ENCODE peak calls at places on chromosome 9, in ten cellular contexts. One of them, this sample, is unnamed.

GRCh38 chr9:114991861-114992260 is 61.5 kb upstream of the TNFSF8 start:
- DNase-seq in thoracic aorta: no peak
- DNase-seq in mesenchymal stem cell: no peak
- DNase-seq in right cardiac atrium: no peak
- DNase-seq in left ventricle myocardium inferior: no peak
- DNase-seq in fibroblast of lung: no peak
- DNase-seq in aorta: no peak
- DNase-seq in lower lobe of right lung: no peak
- DNase-seq in GM23338: no peak
- DNase-seq in HepG2: no peak
- DNase-seq in this sample: no peak

GRCh38 chr9:110050925-110051355 is 157.0 kb downstream of the C9orf152 start:
- DNase-seq in thoracic aorta: no peak
- DNase-seq in GM23338: no peak
- DNase-seq in right cardiac atrium: peak; percentile 33
- DNase-seq in mesenchymal stem cell: peak; percentile 97
- DNase-seq in HepG2: no peak
- DNase-seq in lower lobe of right lung: no peak
- DNase-seq in fibroblast of lung: peak; percentile 96
- DNase-seq in aorta: no peak
- DNase-seq in left ventricle myocardium inferior: no peak
- DNase-seq in this sample: peak; percentile 96

GRCh38 chr9:20125721-20126120 is 336.9 kb upstream of the SLC24A2 start:
- DNase-seq in aorta: no peak
- DNase-seq in GM23338: no peak
- DNase-seq in fibroblast of lung: no peak
- DNase-seq in left ventricle myocardium inferior: no peak
- DNase-seq in right cardiac atrium: no peak
- DNase-seq in lower lobe of right lung: no peak
- DNase-seq in HepG2: no peak
- DNase-seq in mesenchymal stem cell: no peak
- DNase-seq in thoracic aorta: no peak
- DNase-seq in this sample: no peak

GRCh38 chr9:36470891-36471290 is 70.8 kb upstream of the RNF38 start:
- DNase-seq in right cardiac atrium: peak; percentile 53
- DNase-seq in lower lobe of right lung: peak; percentile 73
- DNase-seq in thoracic aorta: no peak
- DNase-seq in left ventricle myocardium inferior: peak; percentile 68
- DNase-seq in HepG2: no peak
- DNase-seq in GM23338: no peak
- DNase-seq in aorta: no peak
- DNase-seq in fibroblast of lung: peak; percentile 49
- DNase-seq in mesenchymal stem cell: peak; percentile 78
- DNase-seq in this sample: peak; percentile 91

GRCh38 chr9:36191290-36191645 is 547 bp downstream of the CLTA start:
- DNase-seq in fibroblast of lung: no peak
- DNase-seq in left ventricle myocardium inferior: peak; percentile 41
- DNase-seq in aorta: no peak
- DNase-seq in thoracic aorta: no peak
- DNase-seq in HepG2: no peak
- DNase-seq in GM23338: peak; percentile 54
- DNase-seq in mesenchymal stem cell: peak; percentile 45
- DNase-seq in right cardiac atrium: no peak
- DNase-seq in lower lobe of right lung: peak; percentile 61
- DNase-seq in this sample: peak; percentile 73

GRCh38 chr9:93670208-93671029 is 94.0 kb downstream of the PHF2 start:
- DNase-seq in HepG2: no peak
- DNase-seq in fibroblast of lung: peak; percentile 25
- DNase-seq in mesenchymal stem cell: peak; percentile 46
- DNase-seq in thoracic aorta: no peak
- DNase-seq in lower lobe of right lung: no peak
- DNase-seq in left ventricle myocardium inferior: peak; percentile 7
- DNase-seq in GM23338: no peak
- DNase-seq in aorta: peak; percentile 73
- DNase-seq in right cardiac atrium: peak; percentile 20
- DNase-seq in this sample: peak; percentile 79

GRCh38 chr9:108779506-108779905 is 76.3 kb downstream of the ACTL7B start:
- DNase-seq in lower lobe of right lung: no peak
- DNase-seq in left ventricle myocardium inferior: no peak
- DNase-seq in thoracic aorta: no peak
- DNase-seq in HepG2: no peak
- DNase-seq in mesenchymal stem cell: no peak
- DNase-seq in fibroblast of lung: no peak
- DNase-seq in GM23338: no peak
- DNase-seq in aorta: no peak
- DNase-seq in right cardiac atrium: no peak
- DNase-seq in this sample: no peak

GRCh38 chr9:113677057-113677456 is 199.1 kb upstream of the ZNF618 start:
- DNase-seq in right cardiac atrium: no peak
- DNase-seq in aorta: no peak
- DNase-seq in fibroblast of lung: no peak
- DNase-seq in GM23338: no peak
- DNase-seq in mesenchymal stem cell: peak; percentile 34
- DNase-seq in HepG2: no peak
- DNase-seq in thoracic aorta: no peak
- DNase-seq in left ventricle myocardium inferior: no peak
- DNase-seq in lower lobe of right lung: no peak
- DNase-seq in this sample: peak; percentile 36

GRCh38 chr9:123710299-123710698 is 219.6 kb downstream of the DENND1A start:
- DNase-seq in left ventricle myocardium inferior: no peak
- DNase-seq in GM23338: no peak
- DNase-seq in thoracic aorta: no peak
- DNase-seq in right cardiac atrium: no peak
- DNase-seq in mesenchymal stem cell: peak; percentile 82
- DNase-seq in lower lobe of right lung: no peak
- DNase-seq in fibroblast of lung: peak; percentile 95
- DNase-seq in aorta: no peak
- DNase-seq in HepG2: no peak
- DNase-seq in this sample: peak; percentile 74

GRCh38 chr9:16048129-16048528 is 495.3 kb downstream of the CCDC171 start:
- DNase-seq in lower lobe of right lung: no peak
- DNase-seq in GM23338: no peak
- DNase-seq in HepG2: no peak
- DNase-seq in aorta: no peak
- DNase-seq in left ventricle myocardium inferior: no peak
- DNase-seq in mesenchymal stem cell: no peak
- DNase-seq in thoracic aorta: no peak
- DNase-seq in fibroblast of lung: no peak
- DNase-seq in right cardiac atrium: no peak
- DNase-seq in this sample: no peak

GRCh38 chr9:133403766-133404439 is 13.9 kb downstream of the REXO4 start:
- DNase-seq in right cardiac atrium: no peak
- DNase-seq in HepG2: peak; percentile 52
- DNase-seq in fibroblast of lung: no peak
- DNase-seq in GM23338: peak; percentile 82
- DNase-seq in mesenchymal stem cell: peak; percentile 7
- DNase-seq in left ventricle myocardium inferior: no peak
- DNase-seq in thoracic aorta: no peak
- DNase-seq in lower lobe of right lung: peak; percentile 72
- DNase-seq in aorta: no peak
- DNase-seq in this sample: peak; percentile 33

GRCh38 chr9:121860744-121861143 is 209.3 kb downstream of the DAB2IP start:
- DNase-seq in aorta: peak; percentile 85
- DNase-seq in right cardiac atrium: peak; percentile 64
- DNase-seq in HepG2: no peak
- DNase-seq in lower lobe of right lung: no peak
- DNase-seq in GM23338: no peak
- DNase-seq in mesenchymal stem cell: peak; percentile 91
- DNase-seq in thoracic aorta: no peak
- DNase-seq in left ventricle myocardium inferior: peak; percentile 55
- DNase-seq in fibroblast of lung: peak; percentile 90
- DNase-seq in this sample: peak; percentile 66

GRCh38 chr9:86515221-86515620 is 161.0 kb upstream of the TUT7 start:
- DNase-seq in left ventricle myocardium inferior: no peak
- DNase-seq in aorta: no peak
- DNase-seq in fibroblast of lung: no peak
- DNase-seq in GM23338: no peak
- DNase-seq in mesenchymal stem cell: no peak
- DNase-seq in right cardiac atrium: no peak
- DNase-seq in thoracic aorta: no peak
- DNase-seq in lower lobe of right lung: no peak
- DNase-seq in HepG2: no peak
- DNase-seq in this sample: no peak

GRCh38 chr9:86519216-86519615 is 165.0 kb upstream of the TUT7 start:
- DNase-seq in right cardiac atrium: no peak
- DNase-seq in left ventricle myocardium inferior: no peak
- DNase-seq in HepG2: no peak
- DNase-seq in mesenchymal stem cell: no peak
- DNase-seq in fibroblast of lung: no peak
- DNase-seq in thoracic aorta: no peak
- DNase-seq in aorta: no peak
- DNase-seq in GM23338: no peak
- DNase-seq in lower lobe of right lung: no peak
- DNase-seq in this sample: peak; percentile 21

GRCh38 chr9:86513429-86513828 is 159.2 kb upstream of the TUT7 start:
- DNase-seq in right cardiac atrium: no peak
- DNase-seq in HepG2: no peak
- DNase-seq in fibroblast of lung: no peak
- DNase-seq in lower lobe of right lung: no peak
- DNase-seq in mesenchymal stem cell: no peak
- DNase-seq in left ventricle myocardium inferior: no peak
- DNase-seq in aorta: no peak
- DNase-seq in GM23338: no peak
- DNase-seq in thoracic aorta: no peak
- DNase-seq in this sample: no peak

GRCh38 chr9:86517475-86517874 is 163.3 kb upstream of the TUT7 start:
- DNase-seq in GM23338: no peak
- DNase-seq in HepG2: no peak
- DNase-seq in mesenchymal stem cell: no peak
- DNase-seq in lower lobe of right lung: no peak
- DNase-seq in right cardiac atrium: no peak
- DNase-seq in thoracic aorta: no peak
- DNase-seq in left ventricle myocardium inferior: no peak
- DNase-seq in aorta: no peak
- DNase-seq in fibroblast of lung: no peak
- DNase-seq in this sample: no peak

DNA sequence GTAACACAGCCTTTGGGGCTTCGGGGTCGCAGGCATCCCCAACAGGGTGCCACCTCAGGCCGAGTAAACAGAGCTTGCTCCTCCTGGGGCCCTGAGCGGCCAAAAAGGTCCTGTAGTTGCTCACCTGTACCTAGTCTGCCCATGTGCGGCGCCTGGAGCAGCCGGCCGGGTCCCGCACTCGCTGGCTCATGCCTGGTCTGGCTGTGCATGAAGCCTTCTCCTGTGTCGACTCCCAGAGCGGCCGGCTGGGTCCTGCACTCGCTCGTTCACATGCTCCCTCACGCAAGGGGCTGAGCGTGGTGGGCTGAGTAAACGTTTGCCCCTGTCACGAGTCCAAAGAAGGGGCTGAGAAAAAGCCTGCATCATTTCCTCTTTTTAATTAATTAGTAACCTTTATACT is 162.4 kb upstream of the TUT7 start:
- DNase-seq in fibroblast of lung: no peak
- DNase-seq in left ventricle myocardium inferior: no peak
- DNase-seq in mesenchymal stem cell: no peak
- DNase-seq in thoracic aorta: no peak
- DNase-seq in GM23338: no peak
- DNase-seq in right cardiac atrium: no peak
- DNase-seq in HepG2: no peak
- DNase-seq in lower lobe of right lung: no peak
- DNase-seq in aorta: no peak
- DNase-seq in this sample: no peak
- H3K27ac ChIP-seq in fibroblast of lung: no peak overlapping the region
- H3K27ac ChIP-seq in left ventricle myocardium inferior: no peak overlapping the region
- H3K27ac ChIP-seq in mesenchymal stem cell: no peak overlapping the region
- H3K27ac ChIP-seq in thoracic aorta: no peak overlapping the region
- H3K27ac ChIP-seq in GM23338: no peak overlapping the region
- H3K27ac ChIP-seq in right cardiac atrium: no peak overlapping the region
- H3K27ac ChIP-seq in HepG2: no peak overlapping the region
- H3K27ac ChIP-seq in lower lobe of right lung: no peak overlapping the region
- H3K27ac ChIP-seq in aorta: no peak overlapping the region
- H3K27ac ChIP-seq in this sample: no peak overlapping the region

DNA sequence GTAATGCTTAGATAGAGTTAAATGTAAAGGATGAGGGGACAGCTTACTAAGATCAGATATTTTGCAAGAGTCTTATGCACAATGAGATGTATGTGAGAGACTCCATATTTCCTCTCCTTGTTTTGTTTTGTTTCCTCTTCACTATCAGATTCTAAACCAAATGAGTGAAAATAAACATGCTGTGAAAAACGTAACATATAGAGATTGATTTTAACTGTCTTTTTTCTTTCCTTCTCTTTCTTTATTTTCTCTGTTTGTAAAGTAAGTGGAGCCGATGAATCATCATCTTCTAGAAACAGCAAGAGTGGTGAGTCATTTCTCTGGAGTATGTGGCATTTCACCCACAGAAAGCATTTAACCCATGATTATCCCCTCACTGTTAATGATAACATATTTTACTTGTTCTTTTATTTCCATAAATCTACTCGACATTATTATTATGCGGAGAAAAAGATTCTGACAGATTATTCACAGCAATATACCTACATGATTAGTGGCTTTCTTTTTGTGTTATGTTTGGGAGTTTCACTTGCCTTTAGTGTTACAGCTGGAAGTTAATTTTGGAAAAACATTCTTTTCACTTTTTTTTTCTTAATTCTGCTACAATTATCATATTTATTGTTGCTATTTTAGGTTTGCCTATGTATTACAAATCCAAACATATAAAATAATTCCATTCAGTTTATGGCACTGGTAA is 2.1 kb upstream of the ANXA1 start:
- DNase-seq in aorta: no peak
- DNase-seq in lower lobe of right lung: no peak
- DNase-seq in left ventricle myocardium inferior: no peak
- DNase-seq in GM23338: no peak
- DNase-seq in HepG2: no peak
- DNase-seq in fibroblast of lung: peak; percentile 91
- DNase-seq in right cardiac atrium: no peak
- DNase-seq in thoracic aorta: no peak
- DNase-seq in mesenchymal stem cell: peak; percentile 90
- DNase-seq in this sample: peak; percentile 98
- H3K4me1 ChIP-seq in aorta: peaks cover 2% of the 10 kb centered on the region
- H3K4me1 ChIP-seq in lower lobe of right lung: peaks cover 51% of the 10 kb centered on the region
- H3K4me1 ChIP-seq in left ventricle myocardium inferior: peaks cover 44% of the 10 kb centered on the region
- H3K4me1 ChIP-seq in GM23338: peaks cover 30% of the 10 kb centered on the region
- H3K4me1 ChIP-seq in HepG2: no peaks in the 10 kb centered on the region
- H3K4me1 ChIP-seq in fibroblast of lung: peaks cover 17% of the 10 kb centered on the region
- H3K4me1 ChIP-seq in right cardiac atrium: peaks cover 5% of the 10 kb centered on the region
- H3K4me1 ChIP-seq in thoracic aorta: peaks cover 43% of the 10 kb centered on the region
- H3K4me1 ChIP-seq in mesenchymal stem cell: peaks cover 4% of the 10 kb centered on the region
- H3K4me1 ChIP-seq in this sample: peaks cover 41% of the 10 kb centered on the region

GRCh38 chr9:103977163-103977562 is 116.9 kb upstream of the SMC2 start:
- DNase-seq in GM23338: no peak
- DNase-seq in fibroblast of lung: no peak
- DNase-seq in left ventricle myocardium inferior: no peak
- DNase-seq in mesenchymal stem cell: no peak
- DNase-seq in HepG2: no peak
- DNase-seq in thoracic aorta: no peak
- DNase-seq in aorta: no peak
- DNase-seq in right cardiac atrium: no peak
- DNase-seq in lower lobe of right lung: no peak
- DNase-seq in this sample: no peak
- H3K27ac ChIP-seq in GM23338: no peak overlapping the region
- H3K27ac ChIP-seq in fibroblast of lung: no peak overlapping the region
- H3K27ac ChIP-seq in left ventricle myocardium inferior: no peak overlapping the region
- H3K27ac ChIP-seq in mesenchymal stem cell: no peak overlapping the region
- H3K27ac ChIP-seq in HepG2: no peak overlapping the region
- H3K27ac ChIP-seq in thoracic aorta: no peak overlapping the region
- H3K27ac ChIP-seq in aorta: no peak overlapping the region
- H3K27ac ChIP-seq in right cardiac atrium: no peak overlapping the region
- H3K27ac ChIP-seq in lower lobe of right lung: no peak overlapping the region
- H3K27ac ChIP-seq in this sample: no peak overlapping the region

GRCh38 chr9:137038916-137039315 is 7.0 kb upstream of the FUT7 start:
- DNase-seq in aorta: no peak
- DNase-seq in HepG2: no peak
- DNase-seq in right cardiac atrium: no peak
- DNase-seq in thoracic aorta: no peak
- DNase-seq in left ventricle myocardium inferior: no peak
- DNase-seq in lower lobe of right lung: no peak
- DNase-seq in GM23338: no peak
- DNase-seq in fibroblast of lung: no peak
- DNase-seq in mesenchymal stem cell: no peak
- DNase-seq in this sample: no peak
- H3K4me1 ChIP-seq in aorta: no peaks in the 10 kb centered on the region
- H3K4me1 ChIP-seq in HepG2: peaks cover 18% of the 10 kb centered on the region
- H3K4me1 ChIP-seq in right cardiac atrium: no peaks in the 10 kb centered on the region
- H3K4me1 ChIP-seq in thoracic aorta: peaks cover 4% of the 10 kb centered on the region
- H3K4me1 ChIP-seq in left ventricle myocardium inferior: peaks cover 49% of the 10 kb centered on the region
- H3K4me1 ChIP-seq in lower lobe of right lung: peaks cover 36% of the 10 kb centered on the region
- H3K4me1 ChIP-seq in GM23338: no peaks in the 10 kb centered on the region
- H3K4me1 ChIP-seq in fibroblast of lung: peaks cover under 1% of the 10 kb centered on the region
- H3K4me1 ChIP-seq in mesenchymal stem cell: peaks cover 3% of the 10 kb centered on the region
- H3K4me1 ChIP-seq in this sample: no peaks in the 10 kb centered on the region

This sample was measured in GM23248.